ENCODE peak calls at places on chromosomes 12 and 14, in five cellular contexts. One of them, this sample, is unnamed.

GRCh38 chr12:106090586-106091411 is 48.0 kb downstream of the NUAK1 start:
- DNase-seq in adrenal gland: peak; percentile 41
- DNase-seq in ovary: peak; percentile 46
- DNase-seq in HL-60: no peak
- DNase-seq in psoas muscle: peak; percentile 62
- DNase-seq in this sample: no peak

GRCh38 chr14:63996575-63997220 is 143.9 kb downstream of the SYNE2 start:
- DNase-seq in HL-60: no peak
- DNase-seq in adrenal gland: no peak
- DNase-seq in ovary: no peak
- DNase-seq in psoas muscle: no peak
- DNase-seq in this sample: no peak

GRCh38 chr12:4855121-4855924 is 54.4 kb upstream of the KCNA1 start:
- DNase-seq in HL-60: peak; percentile 36
- DNase-seq in psoas muscle: no peak
- DNase-seq in ovary: no peak
- DNase-seq in adrenal gland: peak; percentile 55
- DNase-seq in this sample: peak; percentile 57

GRCh38 chr14:28757790-28758189 is 8.8 kb upstream of the FOXG1 start:
- DNase-seq in psoas muscle: no peak
- DNase-seq in HL-60: no peak
- DNase-seq in adrenal gland: no peak
- DNase-seq in ovary: no peak
- DNase-seq in this sample: no peak

GRCh38 chr14:45426685-45427282 is 173.8 kb upstream of the MIS18BP1 start:
- DNase-seq in psoas muscle: no peak
- DNase-seq in ovary: no peak
- DNase-seq in HL-60: peak; percentile 20
- DNase-seq in adrenal gland: no peak
- DNase-seq in this sample: no peak

GRCh38 chr12:104370989-104371870 is 67.7 kb downstream of the EID3 start:
- DNase-seq in adrenal gland: no peak
- DNase-seq in psoas muscle: no peak
- DNase-seq in ovary: no peak
- DNase-seq in HL-60: no peak
- DNase-seq in this sample: no peak

GRCh38 chr14:75310295-75311059 is 31.8 kb downstream of the FOS start:
- DNase-seq in ovary: peak; percentile 94
- DNase-seq in HL-60: no peak
- DNase-seq in psoas muscle: peak; percentile 94
- DNase-seq in adrenal gland: peak; percentile 58
- DNase-seq in this sample: peak; percentile 74

GRCh38 chr12:6267007-6267721 is 43.3 kb upstream of the PLEKHG6 start:
- DNase-seq in adrenal gland: no peak
- DNase-seq in ovary: no peak
- DNase-seq in HL-60: no peak
- DNase-seq in psoas muscle: no peak
- DNase-seq in this sample: no peak

GRCh38 chr12:85951823-85952222 is 77.7 kb downstream of the NTS start:
- DNase-seq in ovary: no peak
- DNase-seq in psoas muscle: no peak
- DNase-seq in adrenal gland: no peak
- DNase-seq in HL-60: no peak
- DNase-seq in this sample: no peak

GRCh38 chr12:108255203-108255602 is 83.9 kb downstream of the CMKLR1 start:
- DNase-seq in adrenal gland: no peak
- DNase-seq in HL-60: no peak
- DNase-seq in psoas muscle: no peak
- DNase-seq in ovary: no peak
- DNase-seq in this sample: no peak
- H3K27me3 ChIP-seq in adrenal gland: peaks cover 3% of the 10 kb centered on the region
- H3K27me3 ChIP-seq in HL-60: no peaks in the 10 kb centered on the region
- H3K27me3 ChIP-seq in psoas muscle: peaks cover 1% of the 10 kb centered on the region
- H3K27me3 ChIP-seq in ovary: no peaks in the 10 kb centered on the region
- H3K27me3 ChIP-seq in this sample: peaks cover 40% of the 10 kb centered on the region

DNA sequence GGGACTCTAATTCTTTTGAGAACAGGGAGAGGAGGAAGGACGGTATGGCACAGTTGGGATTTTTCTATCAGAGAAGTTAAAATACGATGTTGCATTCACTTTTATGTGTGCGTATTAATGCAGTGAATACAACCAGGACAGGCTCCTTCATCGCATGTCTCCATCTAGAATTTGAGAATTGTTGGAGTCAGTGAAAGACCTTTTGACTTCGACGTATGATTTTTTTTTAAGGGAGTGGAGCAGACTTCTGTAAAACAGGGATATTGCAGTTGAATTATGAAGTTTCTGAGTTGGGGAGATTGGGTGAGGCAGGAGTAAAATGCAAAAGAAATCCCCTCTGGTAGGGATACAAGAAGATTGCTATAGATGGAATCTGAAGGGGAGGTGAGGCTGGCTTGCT is 9.6 kb upstream of the TBX3 start:
- DNase-seq in HL-60: no peak
- DNase-seq in adrenal gland: no peak
- DNase-seq in psoas muscle: no peak
- DNase-seq in ovary: no peak
- DNase-seq in this sample: no peak
- H3K27me3 ChIP-seq in HL-60: peaks cover 73% of the 10 kb centered on the region
- H3K27me3 ChIP-seq in adrenal gland: no peaks in the 10 kb centered on the region
- H3K27me3 ChIP-seq in psoas muscle: peaks cover 47% of the 10 kb centered on the region
- H3K27me3 ChIP-seq in ovary: no peaks in the 10 kb centered on the region
- H3K27me3 ChIP-seq in this sample: peaks cover 17% of the 10 kb centered on the region

GRCh38 chr14:23404331-23404900 is 3.7 kb downstream of the MYH6 start:
- DNase-seq in adrenal gland: no peak
- DNase-seq in ovary: no peak
- DNase-seq in HL-60: no peak
- DNase-seq in psoas muscle: peak; percentile 42
- DNase-seq in this sample: no peak

GRCh38 chr14:23403139-23403438 is 5.0 kb downstream of the MYH6 start:
- DNase-seq in adrenal gland: no peak
- DNase-seq in HL-60: no peak
- DNase-seq in psoas muscle: no peak
- DNase-seq in ovary: no peak
- DNase-seq in this sample: no peak

GRCh38 chr14:23401331-23401730 is 6.7 kb downstream of the MYH6 start:
- DNase-seq in HL-60: no peak
- DNase-seq in ovary: no peak
- DNase-seq in adrenal gland: no peak
- DNase-seq in psoas muscle: peak; percentile 59
- DNase-seq in this sample: no peak

GRCh38 chr14:23403908-23404307 is 4.2 kb downstream of the MYH6 start:
- DNase-seq in psoas muscle: no peak
- DNase-seq in adrenal gland: no peak
- DNase-seq in ovary: no peak
- DNase-seq in HL-60: no peak
- DNase-seq in this sample: no peak

GRCh38 chr14:23402296-23403138 is 5.6 kb downstream of the MYH6 start:
- DNase-seq in psoas muscle: peak; percentile 58
- DNase-seq in ovary: no peak
- DNase-seq in HL-60: no peak
- DNase-seq in adrenal gland: no peak
- DNase-seq in this sample: no peak
- H3K27me3 ChIP-seq in psoas muscle: no peaks in the 10 kb centered on the region
- H3K27me3 ChIP-seq in ovary: no peaks in the 10 kb centered on the region
- H3K27me3 ChIP-seq in HL-60: no peaks in the 10 kb centered on the region
- H3K27me3 ChIP-seq in adrenal gland: no peaks in the 10 kb centered on the region
- H3K27me3 ChIP-seq in this sample: no peaks in the 10 kb centered on the region

GRCh38 chr14:57574617-57575288 is 81.1 kb upstream of the CCDC198 start:
- DNase-seq in adrenal gland: no peak
- DNase-seq in psoas muscle: no peak
- DNase-seq in HL-60: no peak
- DNase-seq in ovary: no peak
- DNase-seq in this sample: no peak
- H3K27me3 ChIP-seq in adrenal gland: no peaks in the 10 kb centered on the region
- H3K27me3 ChIP-seq in psoas muscle: no peaks in the 10 kb centered on the region
- H3K27me3 ChIP-seq in HL-60: peaks cover 10% of the 10 kb centered on the region
- H3K27me3 ChIP-seq in ovary: no peaks in the 10 kb centered on the region
- H3K27me3 ChIP-seq in this sample: no peaks in the 10 kb centered on the region

GRCh38 chr12:52089491-52089890 is 10.0 kb downstream of the SMIM41 start:
- DNase-seq in adrenal gland: no peak
- DNase-seq in HL-60: no peak
- DNase-seq in psoas muscle: no peak
- DNase-seq in ovary: no peak
- DNase-seq in this sample: no peak
- H3K27me3 ChIP-seq in adrenal gland: peaks cover 4% of the 10 kb centered on the region
- H3K27me3 ChIP-seq in HL-60: peaks cover 16% of the 10 kb centered on the region
- H3K27me3 ChIP-seq in psoas muscle: no peaks in the 10 kb centered on the region
- H3K27me3 ChIP-seq in ovary: no peaks in the 10 kb centered on the region
- H3K27me3 ChIP-seq in this sample: no peaks in the 10 kb centered on the region

DNA sequence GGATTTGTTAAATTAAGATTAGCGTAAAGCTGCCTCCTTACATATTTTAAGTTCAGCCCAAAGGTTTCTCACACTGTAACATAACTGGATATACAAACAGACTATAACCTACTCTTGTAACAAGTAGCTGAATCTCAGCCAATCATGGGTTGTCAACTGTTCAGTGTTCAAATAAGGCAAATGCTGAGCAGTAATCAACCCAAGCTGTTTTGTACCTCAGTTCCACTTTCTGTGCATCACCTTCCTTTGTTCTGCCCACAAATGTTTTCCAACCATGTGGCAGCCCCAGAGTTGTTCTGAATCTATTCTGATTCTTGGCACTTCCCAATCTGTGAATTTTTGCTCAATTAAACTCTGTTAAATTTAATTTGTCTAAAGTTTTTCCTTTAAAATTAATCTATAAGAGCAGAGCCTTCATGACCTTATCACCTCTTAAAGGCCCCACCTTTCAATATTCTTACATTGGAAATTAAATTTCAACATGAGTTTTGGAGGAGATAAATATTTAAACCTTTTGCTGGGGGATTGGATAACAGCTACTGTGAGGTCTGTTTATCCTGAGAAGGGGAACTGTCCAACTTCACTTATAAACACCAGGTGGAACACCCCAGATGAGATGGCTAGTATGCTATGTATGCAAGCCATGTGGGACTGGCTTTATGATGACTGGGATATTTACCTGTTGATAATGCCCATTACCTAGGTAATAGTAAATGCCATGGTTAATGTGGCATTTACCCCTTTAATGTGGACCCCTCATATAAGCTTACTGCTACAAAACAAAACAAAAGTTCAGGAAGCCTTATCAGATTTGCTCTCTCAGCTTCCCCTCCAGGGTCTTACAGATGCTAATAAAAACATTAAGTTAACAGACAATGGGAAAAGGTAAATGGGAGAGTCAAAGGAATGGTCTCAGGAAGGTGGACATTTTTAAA is 42.2 kb upstream of the ARID2 start:
- DNase-seq in HL-60: no peak
- DNase-seq in ovary: no peak
- DNase-seq in psoas muscle: no peak
- DNase-seq in adrenal gland: no peak
- DNase-seq in this sample: no peak
- H3K27me3 ChIP-seq in HL-60: no peaks in the 10 kb centered on the region
- H3K27me3 ChIP-seq in ovary: no peaks in the 10 kb centered on the region
- H3K27me3 ChIP-seq in psoas muscle: no peaks in the 10 kb centered on the region
- H3K27me3 ChIP-seq in adrenal gland: no peaks in the 10 kb centered on the region
- H3K27me3 ChIP-seq in this sample: no peaks in the 10 kb centered on the region

DNA sequence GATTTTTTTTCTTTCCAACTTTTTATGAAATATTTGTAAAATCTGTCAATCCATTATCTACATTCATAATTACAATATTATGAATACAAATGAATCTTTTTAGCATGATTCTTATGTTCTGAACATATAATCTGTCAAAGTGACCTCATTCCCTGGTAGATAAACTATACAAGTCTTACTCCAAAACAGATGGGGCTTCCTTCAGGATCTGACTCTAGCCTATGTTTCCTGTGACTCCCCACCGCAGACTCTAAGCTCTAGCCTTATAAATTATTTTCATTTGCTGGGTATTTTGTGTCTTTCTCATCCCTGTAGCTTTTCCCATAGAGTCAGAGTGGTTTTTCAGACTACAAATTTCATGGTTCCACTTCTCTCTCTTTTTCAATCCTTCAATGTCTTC is 202.1 kb upstream of the KITLG start:
- DNase-seq in HL-60: no peak
- DNase-seq in adrenal gland: no peak
- DNase-seq in ovary: no peak
- DNase-seq in psoas muscle: no peak
- DNase-seq in this sample: no peak
- H3K27me3 ChIP-seq in HL-60: no peaks in the 10 kb centered on the region
- H3K27me3 ChIP-seq in adrenal gland: no peaks in the 10 kb centered on the region
- H3K27me3 ChIP-seq in ovary: no peaks in the 10 kb centered on the region
- H3K27me3 ChIP-seq in psoas muscle: no peaks in the 10 kb centered on the region
- H3K27me3 ChIP-seq in this sample: no peaks in the 10 kb centered on the region

DNA sequence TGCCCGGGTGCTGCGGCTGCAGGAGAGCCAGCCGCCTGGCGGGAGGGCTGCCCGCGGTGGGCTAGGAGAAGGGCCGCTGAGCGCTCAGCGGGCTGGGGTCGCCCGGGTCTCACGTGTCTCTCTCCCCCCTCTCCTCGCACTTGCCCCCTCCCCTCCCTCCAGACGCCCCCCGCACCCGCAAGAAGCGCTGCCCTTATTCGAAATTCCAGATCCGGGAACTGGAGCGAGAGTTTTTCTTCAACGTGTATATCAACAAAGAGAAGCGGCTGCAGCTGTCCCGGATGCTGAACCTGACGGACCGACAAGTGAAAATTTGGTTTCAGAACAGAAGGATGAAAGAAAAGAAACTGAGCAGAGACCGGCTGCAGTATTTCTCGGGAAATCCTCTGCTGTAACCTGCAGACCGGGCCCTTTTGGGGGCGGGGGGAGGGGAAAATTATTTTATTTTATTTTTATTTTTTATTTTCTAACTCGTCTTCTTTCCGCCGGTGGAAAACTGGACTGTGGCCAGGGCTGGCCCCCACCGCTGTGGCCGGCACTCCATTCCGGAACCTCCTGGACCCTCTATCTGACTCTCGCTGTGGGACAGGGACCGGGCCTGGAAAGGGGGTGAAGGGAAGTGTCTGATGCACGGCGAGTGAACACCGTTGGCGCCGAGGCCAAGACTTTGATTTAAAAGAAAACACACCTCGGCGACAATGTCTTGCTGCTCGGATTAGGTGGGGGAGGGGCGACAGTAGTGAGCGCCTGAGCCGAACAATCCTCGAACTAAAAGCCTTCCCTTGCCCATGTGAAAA is 463 bp upstream of the HOTAIR start:
- DNase-seq in ovary: peak; percentile 36
- DNase-seq in adrenal gland: no peak
- DNase-seq in psoas muscle: peak; percentile 53
- DNase-seq in HL-60: no peak
- DNase-seq in this sample: no peak
- H3K27me3 ChIP-seq in ovary: no peaks in the 10 kb centered on the region
- H3K27me3 ChIP-seq in adrenal gland: peaks cover 89% of the 10 kb centered on the region
- H3K27me3 ChIP-seq in psoas muscle: peaks cover 33% of the 10 kb centered on the region
- H3K27me3 ChIP-seq in HL-60: peaks cover 87% of the 10 kb centered on the region
- H3K27me3 ChIP-seq in this sample: peaks cover 100% of the 10 kb centered on the region

DNA sequence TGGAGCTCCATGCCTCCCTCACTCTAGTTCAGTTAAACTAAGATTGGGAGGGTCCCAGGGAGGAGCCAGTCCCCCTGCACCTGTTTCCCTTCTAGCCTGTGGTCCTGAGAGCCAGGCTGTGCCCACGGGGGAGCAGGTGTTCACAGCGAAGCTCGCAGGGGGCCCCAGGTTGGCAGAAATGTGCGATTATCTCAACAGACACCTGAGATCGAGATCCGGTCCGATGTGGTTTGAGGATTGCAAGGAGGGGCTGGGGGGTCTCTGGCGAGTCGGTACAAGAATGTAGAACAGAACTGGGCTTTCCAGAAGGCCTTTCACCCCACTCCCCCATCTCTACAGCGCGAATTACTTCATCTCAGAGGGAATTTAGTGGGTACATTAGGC is 1539.8 kb upstream of the TMEM132C start:
- DNase-seq in adrenal gland: no peak
- DNase-seq in ovary: no peak
- DNase-seq in psoas muscle: no peak
- DNase-seq in HL-60: no peak
- DNase-seq in this sample: no peak
- H3K27me3 ChIP-seq in adrenal gland: peaks cover 21% of the 10 kb centered on the region
- H3K27me3 ChIP-seq in ovary: no peaks in the 10 kb centered on the region
- H3K27me3 ChIP-seq in psoas muscle: peaks cover 5% of the 10 kb centered on the region
- H3K27me3 ChIP-seq in HL-60: peaks cover 9% of the 10 kb centered on the region
- H3K27me3 ChIP-seq in this sample: peaks cover 15% of the 10 kb centered on the region